ENCODE peak calls at places on chromosomes 7 and 10, in five cellular contexts. A, O, I, J and Y are unnamed samples.

GRCh38 chr10:88989423-88989822 is 1.2 kb upstream of the FAS start:
- DNase-seq in A (no peak), O (no peak), I (no peak), J (no peak), Y (no peak)

GRCh38 chr7:1676550-1677071 is 6.5 kb downstream of the ELFN1 start:
- DNase-seq in A (no peak), O (no peak), I (no peak), J (no peak), Y (no peak)

GRCh38 chr7:48414005-48414732 is 242.9 kb downstream of the ABCA13 start:
- DNase-seq in A (no peak), O (no peak), I (no peak), J (no peak), Y (no peak)

GRCh38 chr7:50509459-50509858 is 55.7 kb downstream of the DDC start:
- DNase-seq in A (no peak), O (no peak), I (no peak), J (no peak), Y (no peak)

GRCh38 chr10:21530616-21531015 is 3.4 kb upstream of the MLLT10 start:
- DNase-seq in A (no peak), O (no peak), I (no peak), J (no peak), Y (no peak)

GRCh38 chr10:116038259-116038658 is 234.7 kb downstream of the GFRA1 start:
- DNase-seq in A (no peak), O (peak; percentile 80), I (no peak), J (peak; percentile 4), Y (no peak)

GRCh38 chr7:84232653-84233052 is 38.1 kb upstream of the SEMA3A start:
- DNase-seq in A (no peak), O (no peak), I (no peak), J (peak; percentile 50), Y (no peak)

GRCh38 chr10:63901916-63902315 is 380.7 kb downstream of the REEP3 start:
- DNase-seq in A (no peak), O (no peak), I (no peak), J (no peak), Y (no peak)

GRCh38 chr7:90958669-90959068 is 305.6 kb upstream of the FZD1 start:
- DNase-seq in A (no peak), O (no peak), I (no peak), J (peak; percentile 40), Y (peak; percentile 15)

GRCh38 chr7:113794573-113794972 is 124.2 kb downstream of the PPP1R3A start:
- DNase-seq in A (no peak), O (no peak), I (no peak), J (no peak), Y (no peak)

GRCh38 chr7:27128034-27128433 is 2.5 kb downstream of the HOXA4 start:
- DNase-seq in A (no peak), O (no peak), I (no peak), J (no peak), Y (no peak)

GRCh38 chr10:24721254-24722106 is 2.2 kb downstream of the ARHGAP21 start:
- DNase-seq in A (no peak), O (peak; percentile 63), I (no peak), J (no peak), Y (no peak)

GRCh38 chr10:124666494-124666893 is 77.7 kb downstream of the FAM53B start:
- DNase-seq in A (no peak), O (no peak), I (no peak), J (no peak), Y (no peak)

GRCh38 chr7:47581821-47582747 is at the start of gene TNS3:
- DNase-seq in A (no peak), O (no peak), I (no peak), J (no peak), Y (no peak)

GRCh38 chr10:1035201-1035600 is 9.5 kb upstream of the IDI2 start:
- DNase-seq in A (no peak), O (no peak), I (no peak), J (no peak), Y (no peak)

GRCh38 chr10:22345301-22346086 is at the start of gene SPAG6:
- DNase-seq in A (no peak), O (no peak), I (no peak), J (no peak), Y (no peak)

GRCh38 chr10:244227-244626 is 109.0 kb downstream of the ZMYND11 start:
- DNase-seq in A (no peak), O (no peak), I (no peak), J (no peak), Y (no peak)

GRCh38 chr10:91672021-91672608 is 39.2 kb upstream of the PPP1R3C start:
- DNase-seq in A (no peak), O (no peak), I (no peak), J (peak; percentile 22), Y (peak; percentile 65)

GRCh38 chr10:79299397-79300370 is 47.6 kb upstream of the PPIF start:
- DNase-seq in A (no peak), O (peak; percentile 73), I (no peak), J (peak; percentile 85), Y (no peak)

GRCh38 chr10:7819126-7819470 is 793 bp downstream of the TAF3 start:
- DNase-seq in A (no peak), O (peak; percentile 61), I (no peak), J (peak; percentile 49), Y (no peak)

DNA sequence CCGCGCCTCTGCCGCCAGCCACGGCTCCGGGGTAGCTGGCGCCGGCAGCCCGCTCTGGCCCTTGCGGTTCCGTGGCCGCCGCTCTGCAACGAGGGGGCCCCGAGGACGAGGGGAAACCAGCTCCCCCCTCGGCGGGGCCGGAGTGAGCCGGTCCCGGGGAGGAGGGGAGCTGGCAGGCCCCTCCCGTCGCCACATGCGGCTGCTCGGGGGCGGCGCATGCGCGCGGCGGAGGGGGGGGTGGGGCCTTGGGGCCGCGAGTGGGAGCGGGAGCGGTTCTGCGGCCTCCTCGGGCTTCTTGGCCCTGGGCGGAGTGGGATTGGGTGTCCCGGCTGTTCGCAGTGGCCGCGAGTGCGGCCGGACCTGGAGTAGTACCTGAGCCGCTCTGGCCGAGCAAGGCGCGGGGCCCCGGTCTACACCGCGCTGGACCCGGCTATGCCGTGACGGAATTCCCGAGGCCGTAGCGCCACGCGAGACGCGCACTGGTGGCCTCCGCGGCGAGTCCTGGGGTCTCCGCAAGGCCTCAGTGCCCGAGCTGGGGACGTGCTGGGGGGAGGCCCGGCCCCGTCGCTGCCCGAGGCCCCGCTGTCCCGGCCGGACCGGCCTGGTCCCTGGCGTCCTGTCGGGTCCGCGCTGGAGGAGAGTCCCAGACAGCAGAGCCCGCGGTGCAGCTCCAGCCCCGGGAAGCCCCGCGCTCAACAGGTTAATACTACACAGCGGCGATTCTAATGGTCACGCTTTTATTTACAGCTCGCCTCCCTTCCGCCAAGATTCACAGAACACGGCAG is 483 bp upstream of the PAXIP1 start:
- DNase-seq in A (no peak), O (peak; percentile 69), I (peak; percentile 86), J (peak; percentile 43), Y (peak; percentile 2)
- TF ChIP-seq CTCF in A (no peak), O (no peak), I (no peak), J (no peak), Y (no peak)

GRCh38 chr10:84825330-84825729 is 496.9 kb downstream of the CCSER2 start:
- DNase-seq in A (no peak), O (no peak), I (no peak), J (peak; percentile 84), Y (peak; percentile 2)

GRCh38 chr10:84824525-84824924 is 496.1 kb downstream of the CCSER2 start:
- DNase-seq in A (no peak), O (no peak), I (no peak), J (no peak), Y (no peak)

GRCh38 chr10:84826704-84827103 is 498.3 kb downstream of the CCSER2 start:
- DNase-seq in A (no peak), O (no peak), I (no peak), J (no peak), Y (no peak)

DNA sequence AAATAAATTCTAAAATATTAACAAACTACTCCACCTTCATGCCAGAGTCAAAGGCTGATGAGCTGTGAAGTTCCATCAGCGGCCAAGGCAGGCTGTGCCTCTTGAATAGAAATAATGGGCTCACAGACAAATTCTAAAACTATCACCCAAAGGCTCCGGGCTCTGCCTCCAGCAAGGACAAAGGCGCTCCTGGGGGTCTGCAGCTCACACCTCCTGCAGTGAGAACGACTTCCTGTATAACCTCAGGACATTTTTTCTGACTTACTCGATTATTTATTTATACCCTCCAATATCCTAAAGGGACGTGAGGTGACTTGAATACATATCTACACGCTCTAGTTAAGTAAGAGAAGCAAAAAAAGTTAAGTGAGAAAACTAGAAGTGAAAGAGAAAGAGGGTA is 500.7 kb downstream of the CCSER2 start:
- DNase-seq in A (no peak), O (no peak), I (no peak), J (peak; percentile 35), Y (no peak)
- H3K4me3 ChIP-seq in A (no peak overlapping the region), O (no peak overlapping the region), I (no peak overlapping the region), J (no peak overlapping the region), Y (no peak overlapping the region)

DNA sequence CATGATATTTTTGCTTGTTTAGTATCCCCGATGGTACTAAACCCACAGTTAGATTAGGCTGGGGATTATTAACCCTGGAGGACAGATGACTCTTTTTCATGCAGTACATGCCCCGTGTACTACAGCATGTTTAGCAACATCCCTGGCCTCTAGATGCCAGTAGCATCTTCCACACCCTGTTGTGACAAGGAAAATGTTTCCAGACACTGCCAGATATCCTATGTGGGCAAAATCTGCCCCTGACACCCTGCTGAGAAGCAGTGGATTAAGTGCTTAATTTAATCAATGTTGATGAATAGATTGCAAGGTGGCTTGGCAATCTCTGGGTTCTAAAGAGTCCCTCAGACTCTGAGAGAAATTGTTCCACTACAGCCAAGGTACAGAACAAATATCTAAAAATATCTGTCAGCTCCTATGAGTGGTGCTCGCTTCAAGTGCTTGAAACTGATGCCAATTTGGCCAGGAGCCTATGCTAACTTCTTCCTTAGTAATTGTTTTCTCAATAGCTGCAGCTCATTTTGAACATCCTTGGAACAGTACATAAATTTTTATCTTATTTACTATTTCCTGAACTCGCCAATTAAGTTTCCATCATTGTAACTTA is 247.0 kb downstream of the SORCS1 start:
- DNase-seq in A (no peak), O (no peak), I (no peak), J (no peak), Y (no peak)
- TF ChIP-seq CTCF in A (no peak), O (no peak), I (no peak), J (no peak), Y (no peak)

DNA sequence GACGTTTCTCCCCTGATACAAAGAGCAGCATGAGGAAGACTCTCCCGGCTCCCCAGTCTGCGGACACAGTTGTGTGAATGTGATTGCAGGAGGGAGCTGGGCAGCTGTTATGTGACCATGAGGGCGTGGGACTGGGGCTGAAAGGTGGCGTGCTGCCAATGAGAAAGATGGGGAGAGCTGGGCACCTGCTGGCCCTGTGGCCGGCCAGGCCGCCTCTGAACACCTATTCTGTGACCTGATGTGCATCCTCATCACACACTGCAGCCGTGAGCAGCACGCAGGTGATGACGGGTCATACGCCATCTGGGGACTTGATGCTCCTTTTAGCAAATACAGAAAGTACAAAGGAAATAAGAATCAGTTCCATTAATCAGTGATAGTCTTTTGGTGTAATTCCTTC is 86.9 kb downstream of the MGMT start:
- DNase-seq in A (no peak), O (peak; percentile 13), I (no peak), J (no peak), Y (no peak)
- H3K4me3 ChIP-seq in A (no peak overlapping the region), O (no peak overlapping the region), I (no peak overlapping the region), J (no peak overlapping the region), Y (no peak overlapping the region)

GRCh38 chr7:157402911-157403534 is 66.2 kb downstream of the DNAJB6 start:
- DNase-seq in A (no peak), O (no peak), I (no peak), J (no peak), Y (no peak)
- TF ChIP-seq CTCF in A (no peak), O (no peak), I (no peak), J (no peak), Y (no peak)